ENCODE peak calls at places on chromosome 22, in six cellular contexts. M is mucosa of descending colon, X is colonic mucosa, I is tibial nerve, S is bronchial epithelial cell, W is fibroblast of the aortic adventitia. N is an unnamed sample.

GRCh38 chr22:50337262-50338041 is 5.7 kb upstream of the PPP6R2 start:
- DNase-seq in M (no peak), X (no peak), I (no peak), S (no peak), W (no peak), N (no peak)

GRCh38 chr22:42368379-42369249 is 63.6 kb downstream of the NFAM1 start:
- DNase-seq in M (peak), X (peak), I (no peak), S (no peak), W (no peak), N (peak)

GRCh38 chr22:46662226-46662625 is 42.0 kb downstream of the GRAMD4 start:
- DNase-seq in M (no peak), X (no peak), I (no peak), S (no peak), W (no peak), N (no peak)

GRCh38 chr22:48760481-48761238 is 1067.0 kb downstream of the BRD1 start:
- DNase-seq in M (peak), X (peak), I (no peak), S (no peak), W (no peak), N (peak)

GRCh38 chr22:28075260-28075981 is 156.4 kb upstream of the PITPNB start:
- DNase-seq in M (no peak), X (peak), I (peak), S (peak), W (peak), N (no peak)

GRCh38 chr22:20131593-20131855 is at the start of gene ZDHHC8:
- DNase-seq in M (peak), X (no peak), I (no peak), S (no peak), W (no peak), N (no peak)

GRCh38 chr22:46661221-46661851 is 41.1 kb downstream of the GRAMD4 start:
- DNase-seq in M (no peak), X (peak), I (no peak), S (peak), W (no peak), N (no peak)

GRCh38 chr22:32591620-32592019 is 117.0 kb downstream of the FBXO7 start:
- DNase-seq in M (no peak), X (no peak), I (no peak), S (no peak), W (peak), N (no peak)

GRCh38 chr22:49571326-49571725 is 256.3 kb downstream of the BRD1 start:
- DNase-seq in M (no peak), X (no peak), I (no peak), S (no peak), W (no peak), N (no peak)

GRCh38 chr22:25493794-25494193 is 70.7 kb upstream of the GRK3 start:
- DNase-seq in M (no peak), X (no peak), I (no peak), S (no peak), W (no peak), N (no peak)

GRCh38 chr22:42919199-42919598 is 62.1 kb upstream of the ARFGAP3 start:
- DNase-seq in M (peak), X (no peak), I (no peak), S (no peak), W (no peak), N (no peak)

GRCh38 chr22:47337161-47337621 is 574.7 kb downstream of the TBC1D22A start:
- DNase-seq in M (peak), X (no peak), I (no peak), S (peak), W (peak), N (no peak)

GRCh38 chr22:48428556-48429371 is 1398.9 kb downstream of the BRD1 start:
- DNase-seq in M (no peak), X (no peak), I (no peak), S (no peak), W (no peak), N (no peak)

GRCh38 chr22:20777420-20778177 is 3.7 kb downstream of the SERPIND1 start:
- DNase-seq in M (no peak), X (peak), I (no peak), S (peak), W (peak), N (no peak)

GRCh38 chr22:41305646-41306045 is 4.3 kb downstream of the ZC3H7B start:
- DNase-seq in M (no peak), X (no peak), I (no peak), S (peak), W (peak), N (no peak)

GRCh38 chr22:19932367-19933206 is 9.0 kb upstream of the COMT start:
- DNase-seq in M (no peak), X (no peak), I (no peak), S (no peak), W (no peak), N (no peak)

GRCh38 chr22:48491451-48491941 is 1336.2 kb downstream of the BRD1 start:
- DNase-seq in M (no peak), X (no peak), I (no peak), S (no peak), W (no peak), N (no peak)

GRCh38 chr22:38141574-38141973 is 31.1 kb upstream of the BAIAP2L2 start:
- DNase-seq in M (peak), X (no peak), I (no peak), S (no peak), W (no peak), N (no peak)

GRCh38 chr22:38139901-38140300 is 29.4 kb upstream of the BAIAP2L2 start:
- DNase-seq in M (peak), X (no peak), I (no peak), S (no peak), W (no peak), N (no peak)

GRCh38 chr22:38148252-38148651 is 33.4 kb downstream of the PLA2G6 start:
- DNase-seq in M (peak), X (no peak), I (no peak), S (peak), W (peak), N (no peak)

GRCh38 chr22:38142606-38143005 is 32.1 kb upstream of the BAIAP2L2 start:
- DNase-seq in M (no peak), X (no peak), I (no peak), S (no peak), W (no peak), N (no peak)

GRCh38 chr22:38144025-38144405 is 33.5 kb upstream of the BAIAP2L2 start:
- DNase-seq in M (peak), X (no peak), I (no peak), S (no peak), W (no peak), N (no peak)
- TF ChIP-seq CTCF in M (no peak), X (no peak), I (no peak), S (no peak), W (no peak), N (no peak)

GRCh38 chr22:22702159-22702873 is 57.9 kb downstream of the GGTLC2 start:
- DNase-seq in M (peak), X (peak), I (no peak), S (no peak), W (no peak), N (peak)
- TF ChIP-seq CTCF in M (peak), X (no peak), I (no peak), S (peak), W (peak), N (peak)

DNA sequence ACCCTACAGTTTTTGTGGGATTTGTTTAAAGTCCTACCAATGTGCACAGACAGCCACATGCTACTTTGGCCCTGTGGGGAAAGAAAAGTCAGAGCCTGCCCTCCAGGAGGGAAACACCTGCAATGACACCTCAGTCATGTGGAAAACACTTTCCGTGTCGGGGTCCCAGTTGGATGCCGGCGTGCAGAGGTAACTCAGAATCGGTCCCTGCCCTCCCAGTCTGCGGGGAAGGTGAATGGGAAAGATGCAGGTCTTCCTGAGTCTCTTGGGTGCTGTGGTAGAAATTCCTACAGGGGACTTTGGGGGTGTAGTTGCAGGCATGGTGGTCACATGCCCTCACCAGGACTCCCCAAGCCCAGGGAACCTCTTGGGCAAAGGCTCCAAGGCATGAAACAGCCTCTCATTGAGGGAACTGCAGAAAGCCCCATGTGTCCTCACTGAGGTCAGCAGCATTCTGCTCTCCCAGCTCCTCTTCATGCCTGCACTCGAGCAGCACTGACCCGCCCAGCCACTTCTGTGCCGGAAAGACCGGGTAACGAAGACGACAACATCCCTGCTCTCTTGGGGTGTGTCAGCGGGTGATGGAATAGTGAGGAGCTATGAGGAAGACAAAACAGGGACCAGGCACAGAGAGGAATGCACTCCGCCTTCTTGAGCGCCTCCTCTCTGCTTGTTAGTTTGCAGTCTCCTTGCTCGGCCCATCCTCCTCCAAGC is 4.7 kb downstream of the RIBC2 start:
- DNase-seq in M (no peak), X (no peak), I (no peak), S (no peak), W (no peak), N (no peak)
- TF ChIP-seq CTCF in M (no peak), X (no peak), I (no peak), S (no peak), W (no peak), N (no peak)

GRCh38 chr22:29329581-29329980 is 14.1 kb upstream of the RASL10A start:
- DNase-seq in M (no peak), X (no peak), I (no peak), S (no peak), W (no peak), N (no peak)
- TF ChIP-seq CTCF in M (no peak), X (no peak), I (no peak), S (no peak), W (no peak), N (no peak)

GRCh38 chr22:37768273-37768672 is 39.5 kb upstream of the GCAT start:
- DNase-seq in M (no peak), X (no peak), I (no peak), S (no peak), W (no peak), N (no peak)
- TF ChIP-seq CTCF in M (no peak), X (no peak), I (peak), S (peak), W (peak), N (peak)

DNA sequence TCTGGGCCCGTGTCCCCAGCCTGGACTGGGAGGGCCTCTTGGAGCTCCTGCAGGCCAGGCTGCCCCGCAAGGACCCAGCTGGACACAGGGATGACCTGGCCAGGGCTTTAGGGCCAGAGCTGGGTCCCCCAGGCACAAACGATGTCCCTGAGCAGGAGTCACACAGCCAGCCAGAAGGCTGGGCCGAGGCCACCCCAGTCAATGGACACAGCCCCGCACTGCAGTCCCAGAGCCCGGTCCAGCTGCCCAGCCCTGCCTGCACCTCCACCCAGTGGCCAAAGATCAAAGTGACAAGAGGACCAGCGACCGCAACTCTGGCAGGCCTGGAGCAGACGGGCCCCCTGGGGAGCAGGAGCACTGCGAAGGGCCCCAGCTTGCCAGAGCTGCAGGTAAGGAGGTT is 38.2 kb downstream of the TRIOBP start:
- DNase-seq in M (peak), X (peak), I (peak), S (no peak), W (no peak), N (peak)
- TF ChIP-seq CTCF in M (no peak), X (peak), I (peak), S (no peak), W (peak), N (peak)

GRCh38 chr22:39525658-39525975 is 5.3 kb downstream of the ATF4 start:
- DNase-seq in M (no peak), X (no peak), I (no peak), S (no peak), W (no peak), N (no peak)
- TF ChIP-seq CTCF in M (no peak), X (no peak), I (no peak), S (no peak), W (no peak), N (no peak)

GRCh38 chr22:17201285-17201945 is 17.8 kb downstream of the ADA2 start:
- DNase-seq in M (no peak), X (no peak), I (no peak), S (no peak), W (peak), N (no peak)

DNA sequence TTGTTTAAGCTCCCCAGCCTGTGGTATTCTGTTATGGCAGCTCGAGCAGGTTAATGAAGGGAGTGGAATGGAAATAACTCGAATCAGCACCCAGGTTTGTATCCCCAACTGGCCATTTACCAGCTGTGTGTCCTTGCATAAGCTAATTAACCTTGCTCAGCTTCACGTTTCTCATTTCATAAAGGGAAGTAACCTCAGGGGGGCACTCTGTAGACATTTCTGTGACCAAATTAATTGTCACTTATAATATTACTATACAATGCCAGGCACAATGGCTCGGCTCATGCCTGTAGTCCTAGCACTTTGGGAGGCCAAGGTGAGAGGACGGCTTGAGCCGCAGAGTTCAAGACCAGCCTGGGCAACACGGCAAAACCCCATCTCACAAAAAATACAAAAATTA is 13.8 kb downstream of the ADA2 start:
- DNase-seq in M (no peak), X (no peak), I (no peak), S (no peak), W (no peak), N (no peak)
- TF ChIP-seq CTCF in M (no peak), X (no peak), I (no peak), S (no peak), W (no peak), N (no peak)

DNA sequence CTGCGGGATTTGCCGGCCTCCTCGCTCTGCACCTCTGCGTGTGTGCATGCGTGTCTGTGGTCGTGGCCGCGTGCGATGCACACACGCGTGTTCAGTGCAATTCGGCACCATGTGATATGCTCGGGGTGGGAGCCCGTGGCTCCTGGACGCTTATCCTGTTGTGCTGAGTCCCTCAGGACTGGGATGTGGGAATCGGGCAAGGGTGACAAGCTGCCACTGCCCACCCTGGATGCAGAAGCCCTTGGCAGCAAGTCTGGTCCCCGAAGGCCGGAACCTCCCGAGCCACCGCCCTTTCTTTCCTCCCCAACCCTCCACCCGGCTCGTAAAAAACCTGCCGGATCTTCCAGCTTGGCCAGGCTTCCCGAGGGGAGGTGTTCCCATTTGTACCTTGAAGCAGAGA is 128.2 kb downstream of the PHF21B start:
- DNase-seq in M (no peak), X (no peak), I (no peak), S (no peak), W (no peak), N (no peak)
- TF ChIP-seq CTCF in M (no peak), X (no peak), I (no peak), S (no peak), W (no peak), N (no peak)

DNA sequence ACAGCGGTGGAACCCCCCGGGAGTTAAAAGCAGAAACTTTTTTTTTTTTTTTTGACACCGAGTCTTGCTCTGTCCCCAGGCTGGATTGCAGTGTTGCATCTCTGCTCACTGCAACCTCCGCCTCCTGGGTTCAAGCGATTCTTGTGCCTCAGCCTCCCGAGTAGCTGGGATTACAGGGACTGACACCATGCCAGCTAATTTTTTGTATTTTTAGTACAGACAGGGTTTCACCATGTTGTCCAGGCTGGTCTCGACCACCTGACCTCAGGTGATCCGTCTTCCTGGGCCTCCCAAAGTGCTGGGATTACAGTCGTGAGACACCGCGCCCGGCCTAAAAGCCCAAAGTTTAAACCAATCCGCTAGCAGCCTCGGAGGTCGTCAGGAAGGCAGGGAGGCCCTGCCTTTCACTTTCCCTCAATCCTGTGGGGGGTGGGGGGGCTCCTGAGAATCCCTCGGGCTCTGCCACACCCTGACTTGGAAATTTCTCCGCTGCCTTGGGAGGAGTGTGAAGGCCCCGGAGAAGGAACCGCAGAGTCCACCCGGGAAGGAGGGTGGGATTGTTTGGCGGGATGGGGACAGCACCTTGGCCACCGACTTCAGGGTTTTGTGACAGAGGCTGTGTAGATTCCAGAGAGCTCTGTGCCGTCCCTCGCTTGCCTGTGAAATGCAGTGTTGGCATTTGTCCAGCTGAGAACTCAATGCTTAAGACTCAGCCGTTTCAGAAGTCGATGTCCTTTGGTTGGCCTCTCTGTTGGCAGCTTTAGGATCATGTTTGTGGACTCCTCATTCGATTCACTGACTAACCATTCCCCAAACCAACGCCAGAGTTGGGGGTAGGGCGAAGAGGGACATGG is 1.0 kb downstream of the ARHGAP8 start:
- DNase-seq in M (peak), X (peak), I (peak), S (peak), W (peak), N (no peak)
- TF ChIP-seq CTCF in M (no peak), X (no peak), I (no peak), S (no peak), W (no peak), N (no peak)